ENCODE peak calls at places on chromosomes 16 and 17, in seven cellular contexts. R is colonic mucosa; E is heart left ventricle; B is Karpas-422; N is CD4-positive, alpha-beta memory T cell; K is CD4-positive, alpha-beta T cell; T is adrenal gland. X is an unnamed sample.

GRCh38 chr16:78503501-78504110 is 404.2 kb downstream of the WWOX start:
- DNase-seq in R (peak; percentile 69), E (no peak), B (peak; percentile 69), N (peak; percentile 52), K (no peak), T (peak; percentile 60), X (no peak)

GRCh38 chr16:7268182-7268581 is 64.5 kb upstream of the RBFOX1 start:
- DNase-seq in R (peak; percentile 32), E (no peak), B (peak; percentile 61), N (no peak), K (no peak), T (no peak), X (no peak)

GRCh38 chr16:48441863-48442279 is 56.7 kb upstream of the SIAH1 start:
- DNase-seq in R (no peak), E (no peak), B (no peak), N (no peak), K (no peak), T (no peak), X (no peak)

GRCh38 chr17:80968602-80969029 is 23.0 kb upstream of the CHMP6 start:
- DNase-seq in R (no peak), E (no peak), B (no peak), N (no peak), K (no peak), T (peak; percentile 61), X (no peak)

GRCh38 chr17:39699818-39700147 is at the start of gene ERBB2:
- DNase-seq in R (peak; percentile 90), E (peak; percentile 80), B (no peak), N (no peak), K (no peak), T (peak; percentile 37), X (peak; percentile 93)

GRCh38 chr17:77366206-77366557 is 225.4 kb downstream of the SEC14L1 start:
- DNase-seq in R (no peak), E (no peak), B (no peak), N (no peak), K (no peak), T (no peak), X (no peak)

GRCh38 chr17:79633154-79633553 is 22.3 kb upstream of the RBFOX3 start:
- DNase-seq in R (no peak), E (no peak), B (no peak), N (no peak), K (no peak), T (no peak), X (peak; percentile 60)

GRCh38 chr16:65660390-65660789 is 538.5 kb upstream of the CDH11 start:
- DNase-seq in R (no peak), E (no peak), B (no peak), N (no peak), K (no peak), T (peak; percentile 33), X (no peak)

GRCh38 chr16:31118223-31119155 is 1.0 kb downstream of the KAT8 start:
- DNase-seq in R (no peak), E (no peak), B (no peak), N (no peak), K (no peak), T (peak; percentile 70), X (no peak)

DNA sequence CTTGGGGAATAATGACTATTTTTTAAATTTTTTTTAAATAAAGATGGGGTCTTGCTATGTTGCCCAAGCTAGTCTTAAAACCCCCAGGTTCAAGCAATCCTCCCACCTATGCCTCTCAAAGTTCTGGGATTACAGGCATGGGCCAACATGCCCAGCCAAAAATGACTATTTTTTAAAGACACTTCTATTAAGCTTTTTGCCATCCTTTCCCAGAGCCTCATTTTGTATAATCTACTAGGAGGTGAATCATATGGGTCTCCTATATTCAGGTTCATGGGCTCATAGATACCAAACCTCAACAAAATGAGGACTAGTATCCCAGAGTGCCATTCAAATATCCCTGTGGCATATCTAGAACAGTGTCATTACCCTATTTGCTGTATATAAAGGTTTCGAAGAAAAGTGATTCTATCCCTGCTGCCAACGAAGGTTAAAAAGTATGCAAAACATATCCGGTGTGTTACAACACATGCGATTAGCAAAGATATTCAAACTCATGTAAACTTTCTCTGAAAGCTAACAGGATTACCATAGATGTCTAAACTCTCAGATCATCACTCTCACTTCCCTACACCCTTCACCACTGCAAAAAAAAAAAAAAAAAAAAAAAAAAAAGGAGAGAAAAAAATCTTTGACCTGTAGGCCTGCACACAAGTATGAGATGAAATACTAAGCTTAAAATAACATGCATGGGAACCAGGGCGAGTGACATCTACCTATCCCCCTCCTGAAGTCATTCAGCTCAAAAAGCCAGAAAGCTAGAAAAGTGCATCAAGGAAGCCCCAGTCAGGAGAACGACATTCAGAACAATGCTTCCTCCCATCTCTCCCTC is 23.5 kb downstream of the XPO6 start:
- DNase-seq in R (no peak), E (no peak), B (peak; percentile 76), N (no peak), K (no peak), T (no peak), X (no peak)
- H3K27ac ChIP-seq in R (peak overlapping the region; percentile 23), E (no peak overlapping the region), B (peak overlapping the region; percentile 43), N (peak overlapping the region; percentile 50), K (peak overlapping the region; percentile 81), T (peak overlapping the region; percentile 36), X (no peak overlapping the region)

DNA sequence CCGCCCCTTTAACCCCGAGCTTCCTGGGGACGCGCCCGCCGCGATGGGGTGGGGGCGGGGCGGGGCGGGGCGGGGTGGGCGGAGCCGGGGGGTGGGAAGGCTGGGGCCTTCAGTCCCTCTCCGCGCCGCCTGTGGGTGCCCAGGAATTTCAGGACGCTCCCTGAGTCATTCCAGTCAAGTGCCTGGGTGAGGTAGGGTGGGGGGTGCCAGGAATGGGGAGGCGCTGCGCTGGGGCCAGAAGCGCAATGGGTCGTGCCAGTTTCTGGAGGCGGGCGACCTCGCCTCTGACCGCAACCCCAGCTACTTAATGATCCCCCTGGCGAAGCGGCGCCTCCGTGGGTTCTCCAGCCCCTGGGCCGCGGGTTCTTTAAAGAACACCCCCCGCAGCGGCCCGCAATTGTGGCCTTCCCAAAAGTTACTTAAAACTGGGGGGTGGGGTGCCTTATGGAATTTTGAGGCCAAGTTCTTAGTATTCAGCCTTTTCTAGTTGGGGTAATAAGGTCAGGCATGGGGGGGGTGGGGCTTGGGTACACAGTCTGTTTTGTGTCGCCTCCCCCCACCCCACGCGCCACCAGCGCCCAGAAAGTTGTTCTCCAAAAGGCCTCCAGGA is 826 bp upstream of the GSE1 start:
- DNase-seq in R (peak; percentile 85), E (peak; percentile 83), B (no peak), N (peak; percentile 29), K (no peak), T (peak; percentile 96), X (peak; percentile 96)
- H3K27ac ChIP-seq in R (peak overlapping the region; percentile 94), E (peak overlapping the region; percentile 98), B (no peak overlapping the region), N (no peak overlapping the region), K (no peak overlapping the region), T (peak overlapping the region; percentile 98), X (peak overlapping the region; percentile 92)

DNA sequence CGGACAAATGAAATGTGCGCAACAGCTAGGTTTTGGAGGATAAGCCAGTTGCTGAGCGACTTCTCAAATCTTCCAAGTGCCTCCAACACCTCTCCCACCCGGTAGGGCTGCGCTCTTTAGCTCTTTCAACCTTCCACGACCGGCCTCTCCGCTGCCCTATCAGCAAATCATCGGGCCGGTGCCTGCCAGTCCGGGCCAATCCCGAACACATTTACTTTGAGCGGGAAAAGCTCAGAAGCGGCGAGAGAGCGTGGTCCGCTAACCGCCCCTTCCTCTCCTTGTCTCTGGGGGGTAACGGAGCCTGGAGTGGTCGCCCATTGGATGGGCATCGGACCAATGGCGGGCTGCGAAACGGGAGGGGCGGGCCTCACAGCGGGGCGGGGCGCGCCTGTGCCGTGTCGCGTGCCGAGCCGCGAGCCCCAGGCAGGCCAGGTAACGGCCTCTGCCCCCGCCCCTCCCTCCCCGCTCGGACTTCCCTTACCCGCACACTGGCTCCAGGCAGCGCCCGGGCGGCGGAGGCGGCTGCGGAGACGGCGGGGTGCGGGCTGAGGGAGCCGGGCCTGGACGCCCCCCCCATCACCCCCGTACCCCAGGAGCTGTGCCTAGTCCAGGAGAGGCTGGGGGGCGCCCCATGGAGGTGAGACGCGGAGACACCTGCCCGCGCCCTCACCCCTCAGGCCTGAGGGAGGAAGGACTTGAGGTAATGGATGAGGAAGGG is at the start of gene MEIOC:
- DNase-seq in R (no peak), E (no peak), B (no peak), N (no peak), K (peak; percentile 15), T (no peak), X (no peak)
- H3K27ac ChIP-seq in R (no peak within 1 kb of the TSS), E (no peak within 1 kb of the TSS), B (no peak within 1 kb of the TSS), N (no peak within 1 kb of the TSS), K (no peak within 1 kb of the TSS), T (no peak within 1 kb of the TSS), X (no peak within 1 kb of the TSS)

GRCh38 chr16:2532494-2533141 is 1.4 kb upstream of the CEMP1 start:
- DNase-seq in R (peak; percentile 87), E (peak; percentile 77), B (peak; percentile 79), N (peak; percentile 68), K (peak; percentile 69), T (peak; percentile 66), X (peak; percentile 93)
- H3K27ac ChIP-seq in R (peak overlapping the region; percentile 91), E (peak overlapping the region; percentile 81), B (peak overlapping the region; percentile 84), N (peak overlapping the region; percentile 91), K (peak overlapping the region; percentile 94), T (peak overlapping the region; percentile 95), X (peak overlapping the region; percentile 99)

DNA sequence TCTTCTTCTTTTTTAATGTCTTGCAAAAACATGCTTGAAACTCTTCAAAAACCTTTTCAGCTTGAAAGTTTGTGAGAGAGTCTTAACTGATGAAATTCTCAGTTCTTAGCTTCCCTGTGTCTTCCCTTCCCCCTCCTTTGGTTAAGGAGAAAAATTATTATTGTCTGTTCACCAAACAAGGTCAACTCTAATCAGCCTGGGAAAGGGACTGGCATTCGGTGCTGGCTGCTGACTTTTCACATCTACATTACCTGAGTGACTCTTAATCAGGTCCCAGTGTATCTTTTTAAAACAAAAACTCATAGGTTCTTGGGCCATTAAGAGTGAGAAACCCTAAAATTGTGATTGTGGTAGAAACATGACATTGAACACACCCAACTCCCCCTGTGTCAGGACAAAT is 39.1 kb upstream of the AXIN2 start:
- DNase-seq in R (no peak), E (no peak), B (no peak), N (no peak), K (no peak), T (no peak), X (no peak)
- H3K27ac ChIP-seq in R (no peak overlapping the region), E (no peak overlapping the region), B (no peak overlapping the region), N (no peak overlapping the region), K (no peak overlapping the region), T (no peak overlapping the region), X (no peak overlapping the region)

GRCh38 chr16:75107505-75107904 is 9.1 kb downstream of the LDHD start:
- DNase-seq in R (no peak), E (no peak), B (no peak), N (no peak), K (no peak), T (no peak), X (no peak)
- H3K27ac ChIP-seq in R (no peak overlapping the region), E (peak overlapping the region; percentile 98), B (no peak overlapping the region), N (peak overlapping the region; percentile 15), K (no peak overlapping the region), T (peak overlapping the region; percentile 14), X (no peak overlapping the region)

GRCh38 chr16:85222151-85222863 is 110.0 kb upstream of the CIBAR2 start:
- DNase-seq in R (no peak), E (no peak), B (no peak), N (no peak), K (no peak), T (no peak), X (no peak)

GRCh38 chr16:85225291-85225690 is 113.0 kb upstream of the CIBAR2 start:
- DNase-seq in R (no peak), E (no peak), B (no peak), N (no peak), K (no peak), T (no peak), X (no peak)

GRCh38 chr16:85220125-85220839 is 108.0 kb upstream of the CIBAR2 start:
- DNase-seq in R (peak; percentile 75), E (peak; percentile 88), B (no peak), N (no peak), K (no peak), T (peak; percentile 93), X (peak; percentile 89)

GRCh38 chr16:85221081-85221809 is 109.0 kb upstream of the CIBAR2 start:
- DNase-seq in R (no peak), E (no peak), B (no peak), N (no peak), K (no peak), T (no peak), X (no peak)

GRCh38 chr16:85221810-85222150 is 109.5 kb upstream of the CIBAR2 start:
- DNase-seq in R (no peak), E (no peak), B (no peak), N (no peak), K (no peak), T (no peak), X (no peak)
- H3K27ac ChIP-seq in R (no peak overlapping the region), E (no peak overlapping the region), B (no peak overlapping the region), N (no peak overlapping the region), K (no peak overlapping the region), T (peak overlapping the region; percentile 87), X (no peak overlapping the region)